ENCODE peak calls at places on chromosomes 13 and 19, in five cellular contexts. One of them, this sample, is unnamed.

GRCh38 chr13:67285611-67286010 is 55.5 kb upstream of the PCDH9 start:
- DNase-seq in heart left ventricle: no peak
- DNase-seq in HFF-Myc: no peak
- DNase-seq in tibial artery: no peak
- DNase-seq in IMR-90: no peak
- DNase-seq in this sample: no peak

GRCh38 chr19:29622191-29623070 is 16.3 kb downstream of the POP4 start:
- DNase-seq in heart left ventricle: no peak
- DNase-seq in HFF-Myc: no peak
- DNase-seq in tibial artery: no peak
- DNase-seq in IMR-90: no peak
- DNase-seq in this sample: no peak

GRCh38 chr13:32036762-32037161 is 5.2 kb downstream of the FRY start:
- DNase-seq in heart left ventricle: no peak
- DNase-seq in HFF-Myc: no peak
- DNase-seq in tibial artery: no peak
- DNase-seq in IMR-90: no peak
- DNase-seq in this sample: no peak

GRCh38 chr19:38675611-38676010 is 28.2 kb downstream of the ACTN4 start:
- DNase-seq in heart left ventricle: no peak
- DNase-seq in HFF-Myc: no peak
- DNase-seq in tibial artery: no peak
- DNase-seq in IMR-90: no peak
- DNase-seq in this sample: no peak

GRCh38 chr13:20738616-20739015 is 35.1 kb downstream of the IL17D start:
- DNase-seq in heart left ventricle: no peak
- DNase-seq in HFF-Myc: no peak
- DNase-seq in tibial artery: no peak
- DNase-seq in IMR-90: no peak
- DNase-seq in this sample: no peak

GRCh38 chr19:50728084-50728737 is 5.0 kb downstream of the CLEC11A start:
- DNase-seq in heart left ventricle: peak
- DNase-seq in HFF-Myc: peak
- DNase-seq in tibial artery: no peak
- DNase-seq in IMR-90: peak
- DNase-seq in this sample: peak

GRCh38 chr13:40377783-40378182 is 288.7 kb downstream of the FOXO1 start:
- DNase-seq in heart left ventricle: no peak
- DNase-seq in HFF-Myc: no peak
- DNase-seq in tibial artery: no peak
- DNase-seq in IMR-90: no peak
- DNase-seq in this sample: no peak

GRCh38 chr19:4059493-4059880 is 7.2 kb downstream of the ZBTB7A start:
- DNase-seq in heart left ventricle: no peak
- DNase-seq in HFF-Myc: no peak
- DNase-seq in tibial artery: no peak
- DNase-seq in IMR-90: no peak
- DNase-seq in this sample: no peak

GRCh38 chr19:15210323-15210774 is 9.6 kb upstream of the NOTCH3 start:
- DNase-seq in heart left ventricle: peak
- DNase-seq in HFF-Myc: no peak
- DNase-seq in tibial artery: peak
- DNase-seq in IMR-90: peak
- DNase-seq in this sample: no peak

GRCh38 chr19:37914908-37915307 is 7.9 kb downstream of the SIPA1L3 start:
- DNase-seq in heart left ventricle: no peak
- DNase-seq in HFF-Myc: no peak
- DNase-seq in tibial artery: no peak
- DNase-seq in IMR-90: no peak
- DNase-seq in this sample: no peak

GRCh38 chr13:30804474-30804873 is 69.1 kb downstream of the ALOX5AP start:
- DNase-seq in heart left ventricle: no peak
- DNase-seq in HFF-Myc: no peak
- DNase-seq in tibial artery: no peak
- DNase-seq in IMR-90: no peak
- DNase-seq in this sample: no peak
- TF ChIP-seq CTCF in heart left ventricle: no peak
- TF ChIP-seq CTCF in HFF-Myc: peak
- TF ChIP-seq CTCF in tibial artery: no peak
- TF ChIP-seq CTCF in IMR-90: peak
- TF ChIP-seq CTCF in this sample: no peak

DNA sequence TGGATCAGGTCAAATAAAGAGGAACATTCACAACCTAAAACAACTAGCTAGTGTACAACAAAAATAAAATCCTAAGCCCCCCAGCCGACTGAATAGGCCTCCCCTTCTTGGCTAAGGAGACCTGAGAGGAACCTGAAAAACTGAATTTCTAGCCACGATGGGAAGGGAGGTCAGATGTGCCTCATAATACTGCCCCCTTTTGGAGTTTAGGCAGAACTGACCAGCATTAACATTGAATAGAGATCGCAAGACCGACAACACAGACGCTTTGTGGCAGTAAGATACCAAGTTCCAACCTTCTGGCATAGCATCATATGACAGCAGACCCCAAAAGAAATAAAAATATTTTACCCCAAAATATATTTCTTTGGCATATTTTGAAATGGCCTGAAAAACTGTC is 15.9 kb downstream of the CBY2 start:
- DNase-seq in heart left ventricle: no peak
- DNase-seq in HFF-Myc: no peak
- DNase-seq in tibial artery: no peak
- DNase-seq in IMR-90: peak
- DNase-seq in this sample: no peak
- TF ChIP-seq CTCF in heart left ventricle: peak
- TF ChIP-seq CTCF in HFF-Myc: peak
- TF ChIP-seq CTCF in tibial artery: no peak
- TF ChIP-seq CTCF in IMR-90: peak
- TF ChIP-seq CTCF in this sample: no peak

GRCh38 chr19:917323-918151 is at the start of gene KISS1R:
- DNase-seq in heart left ventricle: no peak
- DNase-seq in HFF-Myc: no peak
- DNase-seq in tibial artery: no peak
- DNase-seq in IMR-90: peak
- DNase-seq in this sample: no peak
- TF ChIP-seq CTCF in heart left ventricle: peak
- TF ChIP-seq CTCF in HFF-Myc: peak
- TF ChIP-seq CTCF in tibial artery: peak
- TF ChIP-seq CTCF in IMR-90: peak
- TF ChIP-seq CTCF in this sample: no peak

DNA sequence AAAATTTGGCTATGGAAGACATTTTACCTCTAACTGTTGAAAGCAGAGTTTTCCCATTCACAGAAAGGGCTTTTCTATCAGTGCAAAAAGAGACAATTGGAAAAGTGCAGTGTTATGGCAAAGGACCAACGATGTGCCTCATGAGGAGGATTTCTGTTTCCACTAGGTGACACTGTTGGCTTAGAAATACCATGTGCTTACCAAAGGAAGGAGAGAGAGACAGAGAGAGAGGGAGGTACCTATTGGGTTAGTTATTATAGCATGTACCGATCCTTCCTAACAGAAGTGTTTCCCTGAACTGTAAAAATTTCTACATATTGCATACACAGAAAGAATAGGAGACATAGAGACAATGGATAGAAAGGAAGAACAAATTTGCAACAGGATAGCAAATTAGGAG is 23.9 kb upstream of the PSG4 start:
- DNase-seq in heart left ventricle: no peak
- DNase-seq in HFF-Myc: no peak
- DNase-seq in tibial artery: no peak
- DNase-seq in IMR-90: peak
- DNase-seq in this sample: no peak
- TF ChIP-seq CTCF in heart left ventricle: no peak
- TF ChIP-seq CTCF in HFF-Myc: no peak
- TF ChIP-seq CTCF in tibial artery: no peak
- TF ChIP-seq CTCF in IMR-90: peak
- TF ChIP-seq CTCF in this sample: no peak

GRCh38 chr19:33208904-33209843 is 15.0 kb downstream of the LRP3 start:
- DNase-seq in heart left ventricle: no peak
- DNase-seq in HFF-Myc: no peak
- DNase-seq in tibial artery: no peak
- DNase-seq in IMR-90: no peak
- DNase-seq in this sample: peak
- TF ChIP-seq CTCF in heart left ventricle: no peak
- TF ChIP-seq CTCF in HFF-Myc: no peak
- TF ChIP-seq CTCF in tibial artery: no peak
- TF ChIP-seq CTCF in IMR-90: no peak
- TF ChIP-seq CTCF in this sample: no peak

GRCh38 chr19:8113017-8113416 is 36.4 kb downstream of the FBN3 start:
- DNase-seq in heart left ventricle: no peak
- DNase-seq in HFF-Myc: no peak
- DNase-seq in tibial artery: no peak
- DNase-seq in IMR-90: no peak
- DNase-seq in this sample: no peak

GRCh38 chr19:8109455-8109854 is 39.9 kb downstream of the FBN3 start:
- DNase-seq in heart left ventricle: no peak
- DNase-seq in HFF-Myc: no peak
- DNase-seq in tibial artery: no peak
- DNase-seq in IMR-90: no peak
- DNase-seq in this sample: no peak

GRCh38 chr19:8110931-8111330 is 38.5 kb downstream of the FBN3 start:
- DNase-seq in heart left ventricle: no peak
- DNase-seq in HFF-Myc: no peak
- DNase-seq in tibial artery: no peak
- DNase-seq in IMR-90: no peak
- DNase-seq in this sample: no peak

GRCh38 chr19:8109890-8110662 is 39.3 kb downstream of the FBN3 start:
- DNase-seq in heart left ventricle: no peak
- DNase-seq in HFF-Myc: no peak
- DNase-seq in tibial artery: no peak
- DNase-seq in IMR-90: no peak
- DNase-seq in this sample: no peak

GRCh38 chr19:8111376-8111775 is 38.0 kb downstream of the FBN3 start:
- DNase-seq in heart left ventricle: no peak
- DNase-seq in HFF-Myc: no peak
- DNase-seq in tibial artery: no peak
- DNase-seq in IMR-90: no peak
- DNase-seq in this sample: no peak
- TF ChIP-seq CTCF in heart left ventricle: no peak
- TF ChIP-seq CTCF in HFF-Myc: no peak
- TF ChIP-seq CTCF in tibial artery: no peak
- TF ChIP-seq CTCF in IMR-90: no peak
- TF ChIP-seq CTCF in this sample: no peak

DNA sequence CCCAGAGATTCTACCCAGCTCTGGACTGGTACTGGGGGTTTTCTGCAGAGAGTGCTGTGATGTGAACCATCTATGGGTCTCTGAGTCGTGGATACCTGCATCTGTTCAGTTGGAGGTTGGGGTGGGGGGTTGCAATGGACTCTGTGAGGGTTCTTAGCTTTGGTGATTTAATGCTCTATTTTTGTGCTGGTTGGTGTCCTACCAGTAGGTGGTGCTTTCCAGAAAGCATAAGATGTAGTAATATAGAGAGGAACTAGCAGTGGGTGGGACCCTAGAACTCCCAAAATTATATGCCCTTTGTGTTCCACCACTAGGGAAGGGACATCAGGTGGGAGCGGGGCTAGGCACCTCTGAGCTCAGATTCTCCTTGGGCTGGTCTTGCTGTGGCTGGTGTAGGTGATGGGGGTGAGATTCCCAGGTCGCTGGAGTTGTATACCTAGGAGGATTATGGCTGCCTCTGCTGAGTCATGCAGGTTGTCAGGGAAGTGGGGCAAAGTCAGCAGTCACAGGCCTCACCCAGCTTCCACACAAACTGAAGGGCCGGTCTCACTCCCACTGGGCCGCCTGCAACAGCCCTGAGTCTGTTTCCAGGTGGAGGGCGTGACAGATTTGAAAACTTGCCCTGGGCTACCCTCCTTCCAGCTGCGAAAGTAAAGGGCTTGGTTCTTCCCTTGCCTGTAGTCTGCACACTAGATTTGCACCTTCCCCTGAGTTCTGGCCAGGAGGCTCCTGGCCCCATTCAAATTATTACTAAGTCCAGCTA is 573.0 kb upstream of the SLITRK1 start:
- DNase-seq in heart left ventricle: no peak
- DNase-seq in HFF-Myc: no peak
- DNase-seq in tibial artery: no peak
- DNase-seq in IMR-90: no peak
- DNase-seq in this sample: no peak
- TF ChIP-seq CTCF in heart left ventricle: no peak
- TF ChIP-seq CTCF in HFF-Myc: no peak
- TF ChIP-seq CTCF in tibial artery: no peak
- TF ChIP-seq CTCF in IMR-90: no peak
- TF ChIP-seq CTCF in this sample: no peak

GRCh38 chr13:63631006-63631405 is 2215.4 kb upstream of the PCDH20 start:
- DNase-seq in heart left ventricle: no peak
- DNase-seq in HFF-Myc: no peak
- DNase-seq in tibial artery: no peak
- DNase-seq in IMR-90: no peak
- DNase-seq in this sample: no peak

DNA sequence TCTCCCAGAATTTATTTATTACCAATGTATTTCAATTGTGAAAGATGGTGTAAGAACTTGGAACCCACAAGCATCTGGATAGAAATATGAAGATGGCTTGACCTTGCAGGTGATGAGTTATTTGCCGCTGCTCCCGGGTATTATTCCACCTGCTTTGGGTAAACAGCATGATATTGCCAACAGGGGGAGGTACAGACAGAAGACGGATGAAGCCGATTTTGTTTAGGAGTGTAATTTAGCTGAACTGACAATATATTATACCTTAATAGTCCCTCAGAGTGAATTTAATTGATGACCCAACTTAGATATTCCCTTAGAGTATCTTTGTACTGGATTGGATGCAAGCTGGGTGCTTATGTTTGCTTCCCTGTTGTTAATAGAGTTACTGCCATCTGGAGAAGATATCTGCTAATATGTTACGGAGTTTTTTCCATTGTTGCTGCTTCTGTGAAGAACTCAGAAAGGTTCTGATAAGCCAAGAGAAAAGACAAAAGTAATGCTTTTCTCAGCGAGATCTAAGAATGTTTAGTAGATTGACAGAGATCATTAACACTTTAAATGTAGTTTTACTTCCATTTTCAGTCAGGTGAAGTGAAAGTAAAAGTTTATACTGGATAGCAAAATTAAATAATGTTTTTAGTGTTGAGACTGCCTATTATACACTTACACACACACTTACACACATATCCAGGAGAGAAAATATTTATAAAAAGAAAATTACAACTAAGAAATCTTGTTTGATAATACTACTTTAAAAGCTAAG is 2220.8 kb upstream of the PCDH20 start:
- DNase-seq in heart left ventricle: no peak
- DNase-seq in HFF-Myc: no peak
- DNase-seq in tibial artery: no peak
- DNase-seq in IMR-90: no peak
- DNase-seq in this sample: no peak
- TF ChIP-seq CTCF in heart left ventricle: no peak
- TF ChIP-seq CTCF in HFF-Myc: no peak
- TF ChIP-seq CTCF in tibial artery: no peak
- TF ChIP-seq CTCF in IMR-90: peak
- TF ChIP-seq CTCF in this sample: no peak

This sample was measured in ovary.